ENCODE peak calls at places on chromosomes 12 and 14, in eight cellular contexts. G is fibroblast of lung, K is AG04450, W is IMR-90, N is cardiac fibroblast, B is cardiac muscle cell, S is astrocyte of the spinal cord, P is stomach. R is an unnamed sample.

GRCh38 chr12:47133981-47134380 is 54.2 kb upstream of the AMIGO2 start:
- DNase-seq in G (no peak), K (no peak), W (no peak), N (no peak), B (no peak), S (no peak), P (no peak), R (no peak)

GRCh38 chr12:88993655-88994054 is 358.6 kb downstream of the DUSP6 start:
- DNase-seq in G (peak; percentile 88), K (peak; percentile 44), W (peak; percentile 83), N (peak; percentile 84), B (peak; percentile 43), S (peak; percentile 78), P (no peak), R (peak; percentile 80)

GRCh38 chr12:106119301-106119700 is 19.5 kb downstream of the NUAK1 start:
- DNase-seq in G (no peak), K (no peak), W (no peak), N (no peak), B (peak; percentile 49), S (no peak), P (no peak), R (no peak)

GRCh38 chr14:101600891-101601602 is 39.8 kb downstream of the DIO3 start:
- DNase-seq in G (no peak), K (no peak), W (no peak), N (no peak), B (no peak), S (no peak), P (no peak), R (no peak)

GRCh38 chr12:89999699-90000505 is 291.3 kb upstream of the ATP2B1 start:
- DNase-seq in G (peak; percentile 28), K (peak; percentile 29), W (peak; percentile 65), N (no peak), B (no peak), S (peak; percentile 30), P (no peak), R (peak; percentile 14)

GRCh38 chr12:52208424-52209165 is 16.8 kb upstream of the KRT80 start:
- DNase-seq in G (no peak), K (no peak), W (no peak), N (no peak), B (no peak), S (no peak), P (no peak), R (peak; percentile 50)

GRCh38 chr12:15688202-15688736 is 100.9 kb downstream of the EPS8 start:
- DNase-seq in G (no peak), K (no peak), W (no peak), N (peak; percentile 63), B (no peak), S (peak; percentile 42), P (peak; percentile 31), R (no peak)

GRCh38 chr12:51270847-51271518 is 768 bp upstream of the SMAGP start:
- DNase-seq in G (peak; percentile 75), K (peak; percentile 29), W (peak; percentile 86), N (peak; percentile 67), B (no peak), S (peak; percentile 86), P (no peak), R (peak; percentile 90)

GRCh38 chr14:51821822-51822221 is 38.6 kb upstream of the GNG2 start:
- DNase-seq in G (peak; percentile 83), K (no peak), W (peak; percentile 77), N (no peak), B (no peak), S (peak; percentile 7), P (no peak), R (peak; percentile 57)

GRCh38 chr14:101900253-101900652 is 64.1 kb upstream of the DYNC1H1 start:
- DNase-seq in G (no peak), K (no peak), W (no peak), N (no peak), B (no peak), S (no peak), P (no peak), R (no peak)

GRCh38 chr12:34403706-34404376 is 381.5 kb downstream of the ALG10 start:
- DNase-seq in G (no peak), K (no peak), W (no peak), N (no peak), B (no peak), S (no peak), P (peak; percentile 17), R (no peak)

GRCh38 chr12:16130359-16130758 is 147.1 kb downstream of the SLC15A5 start:
- DNase-seq in G (no peak), K (no peak), W (no peak), N (no peak), B (no peak), S (no peak), P (no peak), R (no peak)

GRCh38 chr14:106228541-106229158 is 702.3 kb downstream of the TMEM121 start:
- DNase-seq in G (no peak), K (no peak), W (no peak), N (no peak), B (no peak), S (no peak), P (no peak), R (no peak)
- H3K4me3 ChIP-seq in G (no peak overlapping the region), K (no peak overlapping the region), W (no peak overlapping the region), N (no peak overlapping the region), B (no peak overlapping the region), S (no peak overlapping the region), P (no peak overlapping the region), R (no peak overlapping the region)

GRCh38 chr12:92574046-92574783 is 128.6 kb upstream of the PLEKHG7 start:
- DNase-seq in G (no peak), K (no peak), W (peak; percentile 40), N (no peak), B (peak; percentile 30), S (peak; percentile 37), P (no peak), R (peak; percentile 31)
- TF ChIP-seq CTCF in G (peak; percentile 26), K (peak; percentile 48), W (peak; percentile 39), N (peak; percentile 34), B (peak; percentile 26), S (peak; percentile 50), P (no peak), R (peak; percentile 30)

GRCh38 chr12:93683410-93683809 is 6.2 kb downstream of the CRADD start:
- DNase-seq in G (no peak), K (no peak), W (no peak), N (no peak), B (no peak), S (no peak), P (no peak), R (no peak)
- H3K4me3 ChIP-seq in G (no peak overlapping the region), K (no peak overlapping the region), W (no peak overlapping the region), N (no peak overlapping the region), B (no peak overlapping the region), S (no peak overlapping the region), P (no peak overlapping the region), R (no peak overlapping the region)

GRCh38 chr14:73750161-73750901 is 36.1 kb upstream of the PNMA1 start:
- DNase-seq in G (no peak), K (no peak), W (no peak), N (no peak), B (no peak), S (no peak), P (peak; percentile 72), R (no peak)

GRCh38 chr14:73751157-73751691 is 37.0 kb upstream of the PNMA1 start:
- DNase-seq in G (no peak), K (no peak), W (no peak), N (no peak), B (no peak), S (no peak), P (no peak), R (no peak)

GRCh38 chr14:73753043-73753886 is 39.1 kb upstream of the PNMA1 start:
- DNase-seq in G (no peak), K (no peak), W (no peak), N (peak; percentile 61), B (peak; percentile 31), S (peak; percentile 22), P (peak; percentile 76), R (no peak)

GRCh38 chr14:73753887-73754880 is 40.0 kb upstream of the PNMA1 start:
- DNase-seq in G (no peak), K (no peak), W (no peak), N (no peak), B (peak; percentile 34), S (peak; percentile 35), P (no peak), R (peak; percentile 59)

GRCh38 chr14:73752297-73752992 is 38.3 kb upstream of the PNMA1 start:
- DNase-seq in G (peak; percentile 82), K (no peak), W (peak; percentile 45), N (peak; percentile 87), B (no peak), S (peak; percentile 92), P (peak; percentile 88), R (peak; percentile 29)
- TF ChIP-seq CTCF in G (peak; percentile 55), K (peak; percentile 46), W (peak; percentile 44), N (peak; percentile 20), B (peak; percentile 40), S (peak; percentile 51), P (no peak), R (peak; percentile 17)

GRCh38 chr14:89673499-89674225 is 256.6 kb upstream of the FOXN3 start:
- DNase-seq in G (peak; percentile 18), K (no peak), W (peak; percentile 66), N (peak; percentile 26), B (peak; percentile 11), S (peak; percentile 19), P (no peak), R (peak; percentile 36)

GRCh38 chr14:89675590-89675989 is 258.6 kb upstream of the FOXN3 start:
- DNase-seq in G (no peak), K (no peak), W (no peak), N (no peak), B (no peak), S (no peak), P (no peak), R (no peak)

GRCh38 chr14:89674906-89675305 is 257.9 kb upstream of the FOXN3 start:
- DNase-seq in G (no peak), K (no peak), W (no peak), N (no peak), B (no peak), S (no peak), P (no peak), R (peak; percentile 15)

GRCh38 chr14:89669209-89669608 is 252.2 kb upstream of the FOXN3 start:
- DNase-seq in G (no peak), K (no peak), W (no peak), N (no peak), B (no peak), S (no peak), P (no peak), R (no peak)

GRCh38 chr14:89672636-89673279 is 255.7 kb upstream of the FOXN3 start:
- DNase-seq in G (no peak), K (no peak), W (no peak), N (peak; percentile 54), B (peak; percentile 74), S (no peak), P (peak; percentile 57), R (no peak)
- H3K4me3 ChIP-seq in G (no peak overlapping the region), K (no peak overlapping the region), W (no peak overlapping the region), N (no peak overlapping the region), B (no peak overlapping the region), S (no peak overlapping the region), P (no peak overlapping the region), R (no peak overlapping the region)

GRCh38 chr14:54566152-54566409 is 847 bp upstream of the SAMD4A start:
- DNase-seq in G (no peak), K (no peak), W (no peak), N (no peak), B (no peak), S (no peak), P (no peak), R (no peak)
- TF ChIP-seq CTCF in G (no peak), K (no peak), W (no peak), N (no peak), B (no peak), S (no peak), P (no peak), R (no peak)

GRCh38 chr14:73722581-73722980 is 8.4 kb upstream of the PNMA1 start:
- DNase-seq in G (no peak), K (no peak), W (no peak), N (no peak), B (no peak), S (no peak), P (no peak), R (no peak)
- H3K4me3 ChIP-seq in G (no peak overlapping the region), K (no peak overlapping the region), W (no peak overlapping the region), N (no peak overlapping the region), B (no peak overlapping the region), S (no peak overlapping the region), P (no peak overlapping the region), R (no peak overlapping the region)

R was measured in fibroblast of mammary gland.